ENCODE peak calls at places on chromosomes 12 and 14, in ten cellular contexts. Q is brain microvascular endothelial cell, D is breast epithelium, C is astrocyte of the spinal cord, H is OCI-LY7, G is IMR-90, A is A549, P is progenitor cell of endocrine pancreas, B is WERI-Rb-1, O is ascending aorta. R is an unnamed sample.

GRCh38 chr12:499837-500458 is 40.2 kb downstream of the B4GALNT3 start:
- DNase-seq in Q (no peak), D (no peak), C (no peak), H (no peak), G (no peak), A (no peak), P (no peak), B (no peak), O (peak), R (no peak)

GRCh38 chr12:16148938-16149337 is 128.5 kb downstream of the SLC15A5 start:
- DNase-seq in Q (no peak), D (no peak), C (no peak), H (no peak), G (no peak), A (no peak), P (no peak), B (no peak), O (no peak), R (no peak)

GRCh38 chr12:19624401-19624930 is 185.2 kb downstream of the AEBP2 start:
- DNase-seq in Q (peak), D (no peak), C (peak), H (no peak), G (no peak), A (no peak), P (no peak), B (no peak), O (no peak), R (no peak)

GRCh38 chr14:93285048-93285447 is 47.8 kb downstream of the BTBD7 start:
- DNase-seq in Q (peak), D (no peak), C (peak), H (no peak), G (peak), A (no peak), P (no peak), B (no peak), O (no peak), R (no peak)

GRCh38 chr14:33938131-33938949 is 12.5 kb downstream of the EGLN3 start:
- DNase-seq in Q (no peak), D (peak), C (no peak), H (no peak), G (no peak), A (peak), P (no peak), B (no peak), O (peak), R (peak)

GRCh38 chr12:106903241-106903950 is 52.3 kb upstream of the TMEM263 start:
- DNase-seq in Q (peak), D (peak), C (peak), H (peak), G (peak), A (peak), P (peak), B (peak), O (peak), R (peak)

GRCh38 chr12:131740626-131741025 is 29.7 kb downstream of the SFSWAP start:
- DNase-seq in Q (no peak), D (peak), C (no peak), H (no peak), G (no peak), A (no peak), P (no peak), B (no peak), O (no peak), R (no peak)

GRCh38 chr12:108568653-108569154 is 6.3 kb downstream of the ISCU start:
- DNase-seq in Q (no peak), D (no peak), C (no peak), H (peak), G (no peak), A (no peak), P (no peak), B (no peak), O (peak), R (no peak)

GRCh38 chr12:8078400-8078799 is 3.7 kb upstream of the NECAP1 start:
- DNase-seq in Q (peak), D (no peak), C (peak), H (peak), G (peak), A (peak), P (no peak), B (peak), O (peak), R (peak)

GRCh38 chr12:123548107-123548506 is 14.6 kb upstream of the RILPL1 start:
- DNase-seq in Q (no peak), D (no peak), C (no peak), H (no peak), G (no peak), A (no peak), P (no peak), B (no peak), O (no peak), R (no peak)

GRCh38 chr14:94051115-94051514 is 25.0 kb downstream of the OTUB2 start:
- DNase-seq in Q (peak), D (peak), C (peak), H (peak), G (peak), A (peak), P (no peak), B (peak), O (peak), R (peak)

GRCh38 chr12:47818701-47819543 is 781 bp downstream of the HDAC7 start:
- DNase-seq in Q (no peak), D (no peak), C (no peak), H (peak), G (no peak), A (peak), P (peak), B (peak), O (peak), R (no peak)

DNA sequence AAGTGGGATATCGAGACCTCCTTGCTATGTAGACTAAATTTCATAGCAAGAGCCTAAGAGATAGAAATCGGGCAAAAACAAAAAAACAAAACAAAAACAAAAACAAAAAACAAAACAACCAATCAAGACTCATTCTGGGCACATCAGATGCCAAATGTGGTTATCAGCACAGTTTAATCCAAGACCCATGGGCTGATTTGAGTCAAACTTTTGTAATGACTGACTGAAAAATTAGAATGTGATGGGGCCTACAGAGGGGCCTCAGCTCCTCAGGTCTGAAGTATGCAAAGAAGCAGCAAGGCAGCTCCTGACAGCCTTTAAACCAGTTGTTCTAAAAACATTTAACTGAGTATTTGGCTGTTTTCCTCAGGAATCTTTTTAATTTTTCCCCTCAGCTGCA is 49.3 kb downstream of the SLC4A8 start:
- DNase-seq in Q (no peak), D (no peak), C (no peak), H (no peak), G (no peak), A (no peak), P (no peak), B (no peak), O (no peak), R (no peak)
- TF ChIP-seq CTCF in Q (no peak), D (no peak), C (no peak), H (no peak), G (no peak), A (no peak), P (no peak), B (no peak), O (no peak), R (no peak)

GRCh38 chr12:130462558-130462924 is 124.9 kb downstream of the PIWIL1 start:
- DNase-seq in Q (no peak), D (no peak), C (no peak), H (no peak), G (no peak), A (no peak), P (no peak), B (no peak), O (no peak), R (no peak)

GRCh38 chr12:130460611-130461478 is 123.2 kb downstream of the PIWIL1 start:
- DNase-seq in Q (no peak), D (no peak), C (no peak), H (no peak), G (no peak), A (no peak), P (no peak), B (peak), O (no peak), R (no peak)

GRCh38 chr12:130461868-130462557 is 124.3 kb downstream of the PIWIL1 start:
- DNase-seq in Q (no peak), D (no peak), C (no peak), H (no peak), G (no peak), A (no peak), P (no peak), B (no peak), O (no peak), R (no peak)

GRCh38 chr12:130458341-130458740 is 120.7 kb downstream of the PIWIL1 start:
- DNase-seq in Q (no peak), D (no peak), C (no peak), H (no peak), G (no peak), A (no peak), P (no peak), B (no peak), O (no peak), R (no peak)

GRCh38 chr12:130459916-130460315 is 122.2 kb downstream of the PIWIL1 start:
- DNase-seq in Q (no peak), D (no peak), C (no peak), H (no peak), G (no peak), A (no peak), P (no peak), B (peak), O (no peak), R (no peak)
- TF ChIP-seq CTCF in Q (no peak), D (no peak), C (no peak), H (peak), G (no peak), A (no peak), P (no peak), B (peak), O (no peak), R (no peak)

GRCh38 chr12:120437735-120438494 is at the start of gene COX6A1:
- DNase-seq in Q (peak), D (peak), C (peak), H (peak), G (peak), A (peak), P (peak), B (peak), O (peak), R (peak)
- TF ChIP-seq CTCF in Q (peak), D (no peak), C (no peak), H (peak), G (no peak), A (no peak), P (peak), B (peak), O (no peak), R (peak)

GRCh38 chr12:109711596-109712461 is 1.8 kb upstream of the FAM222A start:
- DNase-seq in Q (no peak), D (no peak), C (no peak), H (no peak), G (no peak), A (no peak), P (no peak), B (no peak), O (no peak), R (no peak)

GRCh38 chr12:109714913-109715244 is 1.3 kb downstream of the FAM222A start:
- DNase-seq in Q (no peak), D (no peak), C (no peak), H (no peak), G (no peak), A (no peak), P (no peak), B (no peak), O (no peak), R (no peak)

GRCh38 chr12:109714141-109714912 is 702 bp downstream of the FAM222A start:
- DNase-seq in Q (no peak), D (peak), C (peak), H (peak), G (peak), A (peak), P (peak), B (peak), O (peak), R (peak)

GRCh38 chr12:109715310-109716091 is 1.9 kb downstream of the FAM222A start:
- DNase-seq in Q (no peak), D (no peak), C (no peak), H (no peak), G (no peak), A (peak), P (no peak), B (peak), O (no peak), R (no peak)

GRCh38 chr12:109713187-109713984 is at the start of gene FAM222A:
- DNase-seq in Q (peak), D (peak), C (peak), H (peak), G (peak), A (peak), P (peak), B (peak), O (peak), R (peak)
- TF ChIP-seq CTCF in Q (peak), D (peak), C (no peak), H (no peak), G (no peak), A (no peak), P (peak), B (no peak), O (no peak), R (no peak)

GRCh38 chr14:77126461-77126990 is 15.1 kb downstream of the ZDHHC22 start:
- DNase-seq in Q (no peak), D (no peak), C (no peak), H (no peak), G (no peak), A (no peak), P (no peak), B (no peak), O (no peak), R (no peak)

GRCh38 chr14:77123381-77124344 is 17.9 kb downstream of the ZDHHC22 start:
- DNase-seq in Q (no peak), D (peak), C (no peak), H (peak), G (no peak), A (no peak), P (no peak), B (peak), O (no peak), R (peak)

GRCh38 chr14:77124345-77125274 is 17.0 kb downstream of the ZDHHC22 start:
- DNase-seq in Q (no peak), D (no peak), C (peak), H (peak), G (peak), A (peak), P (peak), B (peak), O (peak), R (peak)

GRCh38 chr14:77126074-77126325 is 15.6 kb downstream of the ZDHHC22 start:
- DNase-seq in Q (no peak), D (no peak), C (no peak), H (no peak), G (no peak), A (no peak), P (no peak), B (no peak), O (no peak), R (no peak)

GRCh38 chr14:77125275-77126073 is 16.1 kb downstream of the ZDHHC22 start:
- DNase-seq in Q (no peak), D (no peak), C (no peak), H (no peak), G (no peak), A (no peak), P (no peak), B (no peak), O (no peak), R (no peak)
- TF ChIP-seq CTCF in Q (no peak), D (no peak), C (no peak), H (no peak), G (no peak), A (peak), P (peak), B (no peak), O (no peak), R (no peak)

GRCh38 chr12:111745201-111745600 is 21.5 kb upstream of the ALDH2 start:
- DNase-seq in Q (no peak), D (no peak), C (no peak), H (no peak), G (no peak), A (no peak), P (no peak), B (no peak), O (no peak), R (no peak)
- TF ChIP-seq CTCF in Q (no peak), D (no peak), C (no peak), H (no peak), G (no peak), A (no peak), P (no peak), B (no peak), O (no peak), R (no peak)

GRCh38 chr14:53925201-53925766 is 31.3 kb downstream of the BMP4 start:
- DNase-seq in Q (no peak), D (no peak), C (no peak), H (no peak), G (no peak), A (no peak), P (no peak), B (no peak), O (no peak), R (no peak)

GRCh38 chr14:53934778-53935414 is 21.7 kb downstream of the BMP4 start:
- DNase-seq in Q (no peak), D (no peak), C (no peak), H (peak), G (no peak), A (no peak), P (no peak), B (no peak), O (no peak), R (no peak)

GRCh38 chr14:53932966-53933365 is 23.7 kb downstream of the BMP4 start:
- DNase-seq in Q (no peak), D (no peak), C (no peak), H (no peak), G (no peak), A (no peak), P (no peak), B (no peak), O (no peak), R (no peak)

GRCh38 chr14:53927171-53927570 is 29.5 kb downstream of the BMP4 start:
- DNase-seq in Q (peak), D (no peak), C (peak), H (no peak), G (peak), A (no peak), P (no peak), B (no peak), O (no peak), R (no peak)

DNA sequence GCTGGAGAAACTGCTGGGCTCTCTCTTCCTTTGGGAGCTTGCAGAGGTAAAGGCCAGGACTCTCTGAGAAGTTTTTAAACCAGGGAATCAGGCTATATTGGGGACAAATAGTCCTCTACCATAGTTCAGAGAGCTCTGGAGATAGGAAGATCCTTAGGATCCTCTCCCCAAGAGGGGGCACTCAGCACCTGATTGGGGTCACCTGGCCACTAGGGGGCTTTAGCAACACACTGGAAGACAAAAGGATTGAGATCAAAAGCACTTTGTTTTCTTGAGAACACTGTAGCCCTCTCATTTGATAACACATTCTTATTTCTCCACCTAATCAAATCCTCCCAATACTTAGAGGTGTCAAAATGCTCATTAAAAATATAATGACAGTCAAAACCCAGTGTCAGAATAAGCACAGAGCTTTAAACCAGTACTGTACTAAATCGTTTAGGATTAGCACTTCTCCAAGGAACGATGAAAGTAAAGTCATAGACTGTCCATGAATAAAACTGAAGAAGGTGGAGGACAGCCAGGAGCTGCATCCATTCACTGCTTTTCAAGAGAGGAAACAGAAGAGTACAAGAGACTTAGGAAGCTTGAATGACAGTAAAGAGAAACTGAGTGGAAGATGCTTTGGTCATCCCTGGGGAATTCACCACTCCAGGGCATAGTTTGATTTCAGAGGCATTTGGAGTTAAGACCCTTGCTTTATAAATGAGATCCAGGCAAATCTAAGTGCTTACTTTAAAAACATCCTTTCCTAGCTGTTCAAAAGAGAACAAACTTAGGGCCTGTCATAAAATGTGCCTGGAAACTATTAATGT is 26.5 kb downstream of the BMP4 start:
- DNase-seq in Q (no peak), D (no peak), C (no peak), H (peak), G (no peak), A (peak), P (peak), B (peak), O (no peak), R (peak)
- TF ChIP-seq CTCF in Q (peak), D (peak), C (peak), H (peak), G (peak), A (peak), P (peak), B (peak), O (peak), R (peak)

GRCh38 chr12:53065975-53066593 is 13.1 kb downstream of the SPRYD3 start:
- DNase-seq in Q (no peak), D (peak), C (peak), H (peak), G (peak), A (peak), P (peak), B (peak), O (peak), R (peak)
- TF ChIP-seq CTCF in Q (peak), D (peak), C (peak), H (peak), G (peak), A (peak), P (peak), B (peak), O (peak), R (peak)

R was measured in epithelial cell of esophagus.